ENCODE peak calls at places on chromosomes 16 and 17, in eight cellular contexts. One of them, this sample, is unnamed.

GRCh38 chr17:39923836-39924690 is 3.3 kb downstream of the ORMDL3 start:
- DNase-seq in GM23338: no peak
- DNase-seq in GM12878: no peak
- DNase-seq in H1: no peak
- DNase-seq in SK-N-SH: no peak
- DNase-seq in HCT116: no peak
- DNase-seq in HepG2: peak; percentile 97
- DNase-seq in K562: no peak
- DNase-seq in this sample: peak; percentile 42

GRCh38 chr17:47751471-47751870 is 18.4 kb downstream of the TBX21 start:
- DNase-seq in GM23338: no peak
- DNase-seq in GM12878: no peak
- DNase-seq in H1: no peak
- DNase-seq in SK-N-SH: no peak
- DNase-seq in HCT116: no peak
- DNase-seq in HepG2: no peak
- DNase-seq in K562: no peak
- DNase-seq in this sample: no peak

GRCh38 chr17:41334899-41335298 is 15.7 kb downstream of the KRT33A start:
- DNase-seq in GM23338: no peak
- DNase-seq in GM12878: no peak
- DNase-seq in H1: no peak
- DNase-seq in SK-N-SH: no peak
- DNase-seq in HCT116: no peak
- DNase-seq in HepG2: no peak
- DNase-seq in K562: no peak
- DNase-seq in this sample: no peak

GRCh38 chr17:44932526-44933097 is 15.0 kb downstream of the KIF18B start:
- DNase-seq in GM23338: no peak
- DNase-seq in GM12878: no peak
- DNase-seq in H1: no peak
- DNase-seq in SK-N-SH: peak; percentile 11
- DNase-seq in HCT116: no peak
- DNase-seq in HepG2: no peak
- DNase-seq in K562: no peak
- DNase-seq in this sample: no peak

GRCh38 chr17:282000-282911 is 70.4 kb downstream of the RPH3AL start:
- DNase-seq in GM23338: no peak
- DNase-seq in GM12878: no peak
- DNase-seq in H1: no peak
- DNase-seq in SK-N-SH: no peak
- DNase-seq in HCT116: no peak
- DNase-seq in HepG2: peak; percentile 55
- DNase-seq in K562: no peak
- DNase-seq in this sample: no peak

GRCh38 chr16:83705856-83706255 is 101.9 kb upstream of the HSBP1 start:
- DNase-seq in GM23338: no peak
- DNase-seq in GM12878: no peak
- DNase-seq in H1: no peak
- DNase-seq in SK-N-SH: no peak
- DNase-seq in HCT116: no peak
- DNase-seq in HepG2: no peak
- DNase-seq in K562: no peak
- DNase-seq in this sample: no peak

GRCh38 chr17:63696381-63696961 is 3.5 kb downstream of the LIMD2 start:
- DNase-seq in GM23338: peak; percentile 90
- DNase-seq in GM12878: no peak
- DNase-seq in H1: no peak
- DNase-seq in SK-N-SH: peak; percentile 80
- DNase-seq in HCT116: peak; percentile 21
- DNase-seq in HepG2: peak; percentile 59
- DNase-seq in K562: peak; percentile 48
- DNase-seq in this sample: peak; percentile 61

GRCh38 chr17:75869282-75870141 is 8.9 kb downstream of the TRIM47 start:
- DNase-seq in GM23338: peak; percentile 17
- DNase-seq in GM12878: no peak
- DNase-seq in H1: no peak
- DNase-seq in SK-N-SH: peak; percentile 53
- DNase-seq in HCT116: no peak
- DNase-seq in HepG2: peak; percentile 99
- DNase-seq in K562: peak; percentile 19
- DNase-seq in this sample: peak; percentile 86

GRCh38 chr17:72656114-72656763 is 436.2 kb downstream of the SLC39A11 start:
- DNase-seq in GM23338: no peak
- DNase-seq in GM12878: no peak
- DNase-seq in H1: no peak
- DNase-seq in SK-N-SH: no peak
- DNase-seq in HCT116: no peak
- DNase-seq in HepG2: no peak
- DNase-seq in K562: no peak
- DNase-seq in this sample: no peak

GRCh38 chr17:29155235-29155965 is 24.8 kb downstream of the MYO18A start:
- DNase-seq in GM23338: no peak
- DNase-seq in GM12878: no peak
- DNase-seq in H1: no peak
- DNase-seq in SK-N-SH: peak; percentile 66
- DNase-seq in HCT116: peak; percentile 72
- DNase-seq in HepG2: peak; percentile 85
- DNase-seq in K562: peak; percentile 72
- DNase-seq in this sample: peak; percentile 66

GRCh38 chr16:35154627-35155026 is 1695.2 kb downstream of the TP53TG3F start:
- DNase-seq in GM23338: no peak
- DNase-seq in GM12878: no peak
- DNase-seq in H1: no peak
- DNase-seq in SK-N-SH: no peak
- DNase-seq in HCT116: no peak
- DNase-seq in HepG2: no peak
- DNase-seq in K562: no peak
- DNase-seq in this sample: no peak

GRCh38 chr17:77203436-77203835 is 62.7 kb downstream of the SEC14L1 start:
- DNase-seq in GM23338: no peak
- DNase-seq in GM12878: no peak
- DNase-seq in H1: no peak
- DNase-seq in SK-N-SH: no peak
- DNase-seq in HCT116: no peak
- DNase-seq in HepG2: no peak
- DNase-seq in K562: no peak
- DNase-seq in this sample: no peak

GRCh38 chr17:1147664-1148063 is 32.1 kb downstream of the ABR start:
- DNase-seq in GM23338: peak; percentile 92
- DNase-seq in GM12878: no peak
- DNase-seq in H1: peak; percentile 60
- DNase-seq in SK-N-SH: no peak
- DNase-seq in HCT116: peak; percentile 71
- DNase-seq in HepG2: peak; percentile 63
- DNase-seq in K562: peak; percentile 22
- DNase-seq in this sample: peak; percentile 80

GRCh38 chr17:72618018-72618509 is 474.4 kb downstream of the SLC39A11 start:
- DNase-seq in GM23338: no peak
- DNase-seq in GM12878: no peak
- DNase-seq in H1: no peak
- DNase-seq in SK-N-SH: peak; percentile 80
- DNase-seq in HCT116: peak; percentile 66
- DNase-seq in HepG2: peak; percentile 92
- DNase-seq in K562: no peak
- DNase-seq in this sample: no peak

GRCh38 chr17:76529643-76530488 is 7.6 kb downstream of the CYGB start:
- DNase-seq in GM23338: no peak
- DNase-seq in GM12878: no peak
- DNase-seq in H1: no peak
- DNase-seq in SK-N-SH: peak; percentile 92
- DNase-seq in HCT116: no peak
- DNase-seq in HepG2: peak; percentile 61
- DNase-seq in K562: peak; percentile 84
- DNase-seq in this sample: peak; percentile 30

GRCh38 chr16:82031116-82032084 is 3.7 kb upstream of the HSD17B2 start:
- DNase-seq in GM23338: peak; percentile 75
- DNase-seq in GM12878: no peak
- DNase-seq in H1: no peak
- DNase-seq in SK-N-SH: peak; percentile 50
- DNase-seq in HCT116: peak; percentile 62
- DNase-seq in HepG2: peak; percentile 71
- DNase-seq in K562: peak; percentile 35
- DNase-seq in this sample: peak; percentile 44

GRCh38 chr17:63984651-63985386 is 12.1 kb upstream of the SCN4A start:
- DNase-seq in GM23338: no peak
- DNase-seq in GM12878: no peak
- DNase-seq in H1: no peak
- DNase-seq in SK-N-SH: no peak
- DNase-seq in HCT116: peak; percentile 64
- DNase-seq in HepG2: peak; percentile 38
- DNase-seq in K562: peak; percentile 48
- DNase-seq in this sample: peak; percentile 93

GRCh38 chr16:64864232-64864803 is 257.5 kb downstream of the CDH11 start:
- DNase-seq in GM23338: no peak
- DNase-seq in GM12878: no peak
- DNase-seq in H1: no peak
- DNase-seq in SK-N-SH: no peak
- DNase-seq in HCT116: no peak
- DNase-seq in HepG2: no peak
- DNase-seq in K562: no peak
- DNase-seq in this sample: no peak

GRCh38 chr16:64866026-64866425 is 255.8 kb downstream of the CDH11 start:
- DNase-seq in GM23338: no peak
- DNase-seq in GM12878: no peak
- DNase-seq in H1: no peak
- DNase-seq in SK-N-SH: no peak
- DNase-seq in HCT116: no peak
- DNase-seq in HepG2: no peak
- DNase-seq in K562: no peak
- DNase-seq in this sample: no peak

GRCh38 chr16:64870859-64871258 is 251.0 kb downstream of the CDH11 start:
- DNase-seq in GM23338: no peak
- DNase-seq in GM12878: no peak
- DNase-seq in H1: no peak
- DNase-seq in SK-N-SH: peak; percentile 10
- DNase-seq in HCT116: no peak
- DNase-seq in HepG2: no peak
- DNase-seq in K562: no peak
- DNase-seq in this sample: no peak

DNA sequence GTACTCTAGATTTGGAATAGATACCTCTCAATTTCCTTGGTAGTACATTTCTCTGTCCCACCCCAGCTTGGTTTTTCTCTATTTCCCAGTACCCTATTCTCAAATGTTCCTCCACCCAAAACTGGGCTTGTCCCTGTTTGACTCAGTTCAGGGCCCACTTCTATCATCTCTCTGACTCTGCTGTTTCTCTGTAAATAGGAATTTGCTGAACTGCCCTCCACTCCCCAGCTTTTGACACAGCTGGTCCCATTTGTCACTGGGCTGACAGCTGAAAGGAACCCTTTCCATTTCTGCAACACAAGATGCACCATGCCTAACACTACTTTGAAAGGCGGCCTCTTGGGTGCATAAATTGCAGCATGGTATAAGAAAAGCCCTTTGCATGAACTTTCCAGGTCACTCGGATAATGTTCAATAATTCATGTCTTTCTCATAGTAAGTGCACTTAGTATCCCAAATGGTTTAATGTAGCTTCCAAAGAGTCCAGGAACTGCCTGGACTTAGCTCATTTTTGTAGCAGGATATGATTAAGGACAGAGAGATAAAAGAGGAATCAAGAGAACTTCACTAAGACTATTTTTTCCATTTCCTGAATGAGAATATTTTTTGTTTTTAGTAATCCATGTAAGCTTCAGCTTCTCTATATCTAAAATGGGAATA is 256.7 kb downstream of the CDH11 start:
- DNase-seq in GM23338: no peak
- DNase-seq in GM12878: no peak
- DNase-seq in H1: no peak
- DNase-seq in SK-N-SH: no peak
- DNase-seq in HCT116: no peak
- DNase-seq in HepG2: no peak
- DNase-seq in K562: no peak
- DNase-seq in this sample: no peak
- H4K20me1 ChIP-seq in GM23338: no peaks in the 10 kb centered on the region
- H4K20me1 ChIP-seq in GM12878: no peaks in the 10 kb centered on the region
- H4K20me1 ChIP-seq in H1: no peaks in the 10 kb centered on the region
- H4K20me1 ChIP-seq in SK-N-SH: no peaks in the 10 kb centered on the region
- H4K20me1 ChIP-seq in HCT116: no peaks in the 10 kb centered on the region
- H4K20me1 ChIP-seq in HepG2: no peaks in the 10 kb centered on the region
- H4K20me1 ChIP-seq in K562: no peaks in the 10 kb centered on the region
- H4K20me1 ChIP-seq in this sample: no peaks in the 10 kb centered on the region

GRCh38 chr17:49616546-49617205 is 41.0 kb downstream of the NXPH3 start:
- DNase-seq in GM23338: no peak
- DNase-seq in GM12878: no peak
- DNase-seq in H1: no peak
- DNase-seq in SK-N-SH: no peak
- DNase-seq in HCT116: no peak
- DNase-seq in HepG2: no peak
- DNase-seq in K562: no peak
- DNase-seq in this sample: no peak
- TF ChIP-seq POLR2AphosphoS5 in GM23338: no peak
- TF ChIP-seq POLR2AphosphoS5 in GM12878: no peak
- TF ChIP-seq POLR2AphosphoS5 in H1: no peak
- TF ChIP-seq POLR2AphosphoS5 in SK-N-SH: no peak
- TF ChIP-seq POLR2AphosphoS5 in HCT116: no peak
- TF ChIP-seq POLR2AphosphoS5 in HepG2: no peak
- TF ChIP-seq POLR2AphosphoS5 in K562: no peak
- TF ChIP-seq POLR2AphosphoS5 in this sample: no peak

GRCh38 chr17:18025596-18026407 is 13.2 kb downstream of the ATPAF2 start:
- DNase-seq in GM23338: no peak
- DNase-seq in GM12878: no peak
- DNase-seq in H1: no peak
- DNase-seq in SK-N-SH: no peak
- DNase-seq in HCT116: no peak
- DNase-seq in HepG2: no peak
- DNase-seq in K562: no peak
- DNase-seq in this sample: peak; percentile 19
- H3K27ac ChIP-seq in GM23338: no peak overlapping the region
- H3K27ac ChIP-seq in GM12878: peak overlapping the region; percentile 30
- H3K27ac ChIP-seq in H1: no peak overlapping the region
- H3K27ac ChIP-seq in SK-N-SH: peak overlapping the region; percentile 88
- H3K27ac ChIP-seq in HCT116: no peak overlapping the region
- H3K27ac ChIP-seq in HepG2: no peak overlapping the region
- H3K27ac ChIP-seq in K562: no peak overlapping the region
- H3K27ac ChIP-seq in this sample: no peak overlapping the region

GRCh38 chr17:16300554-16300953 is 52.7 kb downstream of the CENPV start:
- DNase-seq in GM23338: no peak
- DNase-seq in GM12878: no peak
- DNase-seq in H1: no peak
- DNase-seq in SK-N-SH: no peak
- DNase-seq in HCT116: no peak
- DNase-seq in HepG2: no peak
- DNase-seq in K562: no peak
- DNase-seq in this sample: no peak
- H4K20me1 ChIP-seq in GM23338: peaks cover 3% of the 10 kb centered on the region
- H4K20me1 ChIP-seq in GM12878: no peaks in the 10 kb centered on the region
- H4K20me1 ChIP-seq in H1: peaks cover 2% of the 10 kb centered on the region
- H4K20me1 ChIP-seq in SK-N-SH: no peaks in the 10 kb centered on the region
- H4K20me1 ChIP-seq in HCT116: no peaks in the 10 kb centered on the region
- H4K20me1 ChIP-seq in HepG2: no peaks in the 10 kb centered on the region
- H4K20me1 ChIP-seq in K562: no peaks in the 10 kb centered on the region
- H4K20me1 ChIP-seq in this sample: no peaks in the 10 kb centered on the region

GRCh38 chr16:47141773-47142468 is 1.8 kb downstream of the NETO2 start:
- DNase-seq in GM23338: peak; percentile 97
- DNase-seq in GM12878: peak; percentile 86
- DNase-seq in H1: peak; percentile 75
- DNase-seq in SK-N-SH: peak; percentile 76
- DNase-seq in HCT116: peak; percentile 85
- DNase-seq in HepG2: peak; percentile 90
- DNase-seq in K562: peak; percentile 59
- DNase-seq in this sample: peak; percentile 90
- TF ChIP-seq POLR2AphosphoS5 in GM23338: no peak
- TF ChIP-seq POLR2AphosphoS5 in GM12878: peak; percentile 52
- TF ChIP-seq POLR2AphosphoS5 in H1: no peak
- TF ChIP-seq POLR2AphosphoS5 in SK-N-SH: no peak
- TF ChIP-seq POLR2AphosphoS5 in HCT116: no peak
- TF ChIP-seq POLR2AphosphoS5 in HepG2: no peak
- TF ChIP-seq POLR2AphosphoS5 in K562: no peak
- TF ChIP-seq POLR2AphosphoS5 in this sample: no peak

This sample was measured in endothelial cell of umbilical vein.